ENCODE peak calls at places on chromosome 1, in seven cellular contexts. U is heart right ventricle, H is right lobe of liver, T is EH, I is astrocyte of the spinal cord, D is non-pigmented ciliary epithelial cell, G is neural progenitor cell. A is an unnamed sample.
A peak's percentile ranks its signal among the peaks of the same experiment; 100 is the strongest.

GRCh38 chr1:231603598-231604275 is 22.9 kb upstream of the DISC1 start:
- DNase-seq in U (no peak), H (no peak), T (peak; percentile 65), I (peak; percentile 65), D (no peak), G (peak; percentile 71), A (peak; percentile 70)

GRCh38 chr1:104648269-104648691 is 898.6 kb downstream of the AMY1C start:
- DNase-seq in U (no peak), H (no peak), T (no peak), I (no peak), D (no peak), G (peak; percentile 59), A (peak; percentile 5)

GRCh38 chr1:119453021-119453420 is 38.1 kb downstream of the HSD3B2 start:
- DNase-seq in U (no peak), H (peak; percentile 44), T (peak; percentile 47), I (peak; percentile 47), D (no peak), G (no peak), A (peak; percentile 94)

GRCh38 chr1:97796716-97797115 is 124.1 kb downstream of the DPYD start:
- DNase-seq in U (no peak), H (no peak), T (peak; percentile 15), I (peak; percentile 23), D (no peak), G (no peak), A (peak; percentile 9)

GRCh38 chr1:17245926-17246325 is 3.0 kb upstream of the PADI3 start:
- DNase-seq in U (no peak), H (no peak), T (no peak), I (no peak), D (no peak), G (no peak), A (no peak)

GRCh38 chr1:115117303-115117702 is 28.0 kb upstream of the TSPAN2 start:
- DNase-seq in U (no peak), H (no peak), T (no peak), I (no peak), D (no peak), G (no peak), A (no peak)

GRCh38 chr1:13228343-13228781 is 2.4 kb upstream of the PRAMEF18 start:
- DNase-seq in U (no peak), H (peak; percentile 58), T (no peak), I (no peak), D (no peak), G (no peak), A (peak; percentile 43)

GRCh38 chr1:169240449-169241242 is 127.0 kb downstream of the NME7 start:
- DNase-seq in U (no peak), H (no peak), T (peak; percentile 15), I (no peak), D (no peak), G (no peak), A (peak; percentile 28)

GRCh38 chr1:23019851-23020625 is 770 bp downstream of the KDM1A start:
- DNase-seq in U (peak; percentile 25), H (peak; percentile 38), T (peak; percentile 46), I (peak; percentile 53), D (no peak), G (peak; percentile 74), A (peak; percentile 50)

GRCh38 chr1:236064674-236065508 is at the start of gene NID1:
- DNase-seq in U (peak; percentile 90), H (peak; percentile 91), T (peak; percentile 88), I (peak; percentile 88), D (no peak), G (peak; percentile 95), A (peak; percentile 78)

GRCh38 chr1:36350659-36351171 is 27.3 kb upstream of the EVA1B start:
- DNase-seq in U (no peak), H (no peak), T (peak; percentile 95), I (peak; percentile 83), D (no peak), G (no peak), A (peak; percentile 98)

GRCh38 chr1:217138173-217138838 is 415.1 kb upstream of the ESRRG start:
- DNase-seq in U (no peak), H (no peak), T (no peak), I (no peak), D (no peak), G (peak; percentile 46), A (no peak)

GRCh38 chr1:238466459-238466858 is 575.7 kb upstream of the ZP4 start:
- DNase-seq in U (no peak), H (no peak), T (peak; percentile 38), I (peak; percentile 60), D (no peak), G (no peak), A (peak; percentile 41)

GRCh38 chr1:89605692-89606091 is 27.2 kb upstream of the LRRC8C start:
- DNase-seq in U (no peak), H (no peak), T (peak; percentile 72), I (peak; percentile 77), D (no peak), G (no peak), A (peak; percentile 96)

GRCh38 chr1:238677567-238677966 is 708.8 kb upstream of the CHRM3 start:
- DNase-seq in U (no peak), H (no peak), T (peak; percentile 24), I (peak; percentile 35), D (no peak), G (no peak), A (peak; percentile 51)

GRCh38 chr1:38608202-38608864 is 251.2 kb downstream of the RRAGC start:
- DNase-seq in U (peak; percentile 36), H (no peak), T (peak; percentile 29), I (no peak), D (no peak), G (peak; percentile 93), A (peak; percentile 7)

GRCh38 chr1:231216515-231216914 is 24.5 kb upstream of the GNPAT start:
- DNase-seq in U (no peak), H (no peak), T (no peak), I (no peak), D (no peak), G (no peak), A (no peak)

GRCh38 chr1:119674110-119674509 is 26.0 kb upstream of the ZNF697 start:
- DNase-seq in U (no peak), H (no peak), T (peak; percentile 88), I (no peak), D (no peak), G (peak; percentile 20), A (peak; percentile 92)